ENCODE peak calls at places on chromosome 19, in six cellular contexts. One of them, this sample, is unnamed. For H3K4me1, the result is how much of the 10 kb centered on the place peaks cover.

GRCh38 chr19:33745297-33745696 is 51.4 kb upstream of the KCTD15 start:
- DNase-seq in small intestine: no peak
- DNase-seq in GM23338: no peak
- DNase-seq in tibial nerve: no peak
- DNase-seq in PC-3: no peak
- DNase-seq in aorta: no peak
- DNase-seq in this sample: no peak

GRCh38 chr19:10887616-10888367 is 16.4 kb downstream of the CARM1 start:
- DNase-seq in small intestine: no peak
- DNase-seq in GM23338: no peak
- DNase-seq in tibial nerve: no peak
- DNase-seq in PC-3: no peak
- DNase-seq in aorta: no peak
- DNase-seq in this sample: no peak

GRCh38 chr19:45954132-45954531 is 19.5 kb downstream of the NOVA2 start:
- DNase-seq in small intestine: no peak
- DNase-seq in GM23338: peak
- DNase-seq in tibial nerve: no peak
- DNase-seq in PC-3: no peak
- DNase-seq in aorta: no peak
- DNase-seq in this sample: no peak

GRCh38 chr19:16901491-16902175 is 12.8 kb downstream of the F2RL3 start:
- DNase-seq in small intestine: no peak
- DNase-seq in GM23338: no peak
- DNase-seq in tibial nerve: no peak
- DNase-seq in PC-3: no peak
- DNase-seq in aorta: no peak
- DNase-seq in this sample: no peak

GRCh38 chr19:4199699-4200293 is 17.3 kb downstream of the ANKRD24 start:
- DNase-seq in small intestine: peak
- DNase-seq in GM23338: peak
- DNase-seq in tibial nerve: no peak
- DNase-seq in PC-3: no peak
- DNase-seq in aorta: no peak
- DNase-seq in this sample: no peak

GRCh38 chr19:4774136-4774535 is 17.4 kb upstream of the FEM1A start:
- DNase-seq in small intestine: no peak
- DNase-seq in GM23338: no peak
- DNase-seq in tibial nerve: no peak
- DNase-seq in PC-3: no peak
- DNase-seq in aorta: no peak
- DNase-seq in this sample: no peak

GRCh38 chr19:41700381-41701195 is 7.8 kb upstream of the CEACAM5 start:
- DNase-seq in small intestine: no peak
- DNase-seq in GM23338: no peak
- DNase-seq in tibial nerve: no peak
- DNase-seq in PC-3: no peak
- DNase-seq in aorta: no peak
- DNase-seq in this sample: no peak

GRCh38 chr19:925912-926594 is at the start of gene ARID3A:
- DNase-seq in small intestine: no peak
- DNase-seq in GM23338: no peak
- DNase-seq in tibial nerve: no peak
- DNase-seq in PC-3: no peak
- DNase-seq in aorta: no peak
- DNase-seq in this sample: peak

GRCh38 chr19:55483681-55484361 is 1.2 kb upstream of the NAT14 start:
- DNase-seq in small intestine: no peak
- DNase-seq in GM23338: no peak
- DNase-seq in tibial nerve: no peak
- DNase-seq in PC-3: no peak
- DNase-seq in aorta: peak
- DNase-seq in this sample: no peak

GRCh38 chr19:13207237-13208130 is 57.3 kb downstream of the IER2 start:
- DNase-seq in small intestine: no peak
- DNase-seq in GM23338: peak
- DNase-seq in tibial nerve: no peak
- DNase-seq in PC-3: no peak
- DNase-seq in aorta: no peak
- DNase-seq in this sample: no peak

GRCh38 chr19:37932985-37933953 is 26.3 kb downstream of the SIPA1L3 start:
- DNase-seq in small intestine: peak
- DNase-seq in GM23338: no peak
- DNase-seq in tibial nerve: no peak
- DNase-seq in PC-3: peak
- DNase-seq in aorta: peak
- DNase-seq in this sample: no peak

GRCh38 chr19:50601407-50602088 is 33.3 kb upstream of the LRRC4B start:
- DNase-seq in small intestine: no peak
- DNase-seq in GM23338: no peak
- DNase-seq in tibial nerve: no peak
- DNase-seq in PC-3: no peak
- DNase-seq in aorta: no peak
- DNase-seq in this sample: no peak

GRCh38 chr19:902446-903226 is 9.4 kb downstream of the RNU6-9 start:
- DNase-seq in small intestine: no peak
- DNase-seq in GM23338: no peak
- DNase-seq in tibial nerve: no peak
- DNase-seq in PC-3: no peak
- DNase-seq in aorta: no peak
- DNase-seq in this sample: no peak

GRCh38 chr19:38047641-38048040 is 140.6 kb downstream of the SIPA1L3 start:
- DNase-seq in small intestine: no peak
- DNase-seq in GM23338: no peak
- DNase-seq in tibial nerve: no peak
- DNase-seq in PC-3: no peak
- DNase-seq in aorta: no peak
- DNase-seq in this sample: no peak

GRCh38 chr19:489418-490196 is 6.7 kb upstream of the MADCAM1 start:
- DNase-seq in small intestine: no peak
- DNase-seq in GM23338: peak
- DNase-seq in tibial nerve: no peak
- DNase-seq in PC-3: peak
- DNase-seq in aorta: peak
- DNase-seq in this sample: no peak

GRCh38 chr19:23475477-23475876 is 80.2 kb upstream of the ZNF91 start:
- DNase-seq in small intestine: no peak
- DNase-seq in GM23338: no peak
- DNase-seq in tibial nerve: no peak
- DNase-seq in PC-3: no peak
- DNase-seq in aorta: no peak
- DNase-seq in this sample: no peak

GRCh38 chr19:20367811-20368294 is 197.7 kb downstream of the ZNF737 start:
- DNase-seq in small intestine: no peak
- DNase-seq in GM23338: peak
- DNase-seq in tibial nerve: no peak
- DNase-seq in PC-3: no peak
- DNase-seq in aorta: no peak
- DNase-seq in this sample: no peak

GRCh38 chr19:39398297-39398864 is 7.2 kb downstream of the MED29 start:
- DNase-seq in small intestine: peak
- DNase-seq in GM23338: no peak
- DNase-seq in tibial nerve: peak
- DNase-seq in PC-3: peak
- DNase-seq in aorta: peak
- DNase-seq in this sample: no peak
- H3K4me3 ChIP-seq in small intestine: no peak
- H3K4me3 ChIP-seq in GM23338: peak
- H3K4me3 ChIP-seq in tibial nerve: no peak
- H3K4me3 ChIP-seq in PC-3: no peak
- H3K4me3 ChIP-seq in aorta: no peak
- H3K4me3 ChIP-seq in this sample: peak

GRCh38 chr19:18014197-18014596 is 6.2 kb downstream of the ARRDC2 start:
- DNase-seq in small intestine: no peak
- DNase-seq in GM23338: no peak
- DNase-seq in tibial nerve: no peak
- DNase-seq in PC-3: no peak
- DNase-seq in aorta: peak
- DNase-seq in this sample: peak
- H3K4me1 ChIP-seq in small intestine: under half
- H3K4me1 ChIP-seq in GM23338: under half
- H3K4me1 ChIP-seq in tibial nerve: under half
- H3K4me1 ChIP-seq in PC-3: under half
- H3K4me1 ChIP-seq in aorta: under half
- H3K4me1 ChIP-seq in this sample: half or more

DNA sequence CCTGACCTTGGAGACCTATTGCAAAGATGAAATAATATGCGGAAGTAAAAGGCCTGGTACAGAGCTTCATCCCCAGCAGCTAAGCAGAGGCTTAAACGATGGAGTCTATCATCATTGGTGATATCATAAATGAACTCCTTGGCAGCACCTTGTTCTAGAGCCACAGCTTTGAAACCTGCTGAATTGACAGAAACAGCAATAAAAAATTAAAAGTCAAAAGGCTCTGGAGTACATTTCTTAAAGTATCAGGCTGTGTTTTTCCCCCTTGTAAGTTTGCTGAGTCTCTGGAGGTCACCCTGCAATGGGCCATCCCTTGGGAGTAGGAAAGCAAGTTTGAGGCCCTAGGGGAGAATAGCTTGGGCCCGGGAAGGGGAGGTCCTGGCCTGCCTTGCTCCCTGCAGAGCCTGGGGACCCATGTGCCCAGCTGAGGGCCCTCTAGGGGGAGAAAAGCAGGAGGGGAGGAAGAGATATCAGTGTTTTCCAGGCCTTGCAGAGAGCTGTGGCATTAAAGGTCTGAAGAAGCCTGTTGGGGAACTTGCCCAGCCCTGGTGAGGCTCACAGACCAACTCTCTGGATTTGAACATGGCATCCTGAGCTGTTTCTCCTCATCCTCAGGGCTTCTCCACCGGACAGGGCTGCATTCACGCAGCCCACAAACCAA is 416.1 kb downstream of the ZNF536 start:
- DNase-seq in small intestine: no peak
- DNase-seq in GM23338: no peak
- DNase-seq in tibial nerve: peak
- DNase-seq in PC-3: no peak
- DNase-seq in aorta: no peak
- DNase-seq in this sample: no peak
- H3K4me3 ChIP-seq in small intestine: no peak
- H3K4me3 ChIP-seq in GM23338: no peak
- H3K4me3 ChIP-seq in tibial nerve: no peak
- H3K4me3 ChIP-seq in PC-3: no peak
- H3K4me3 ChIP-seq in aorta: no peak
- H3K4me3 ChIP-seq in this sample: no peak

GRCh38 chr19:15379083-15379995 is at the start of gene AKAP8:
- DNase-seq in small intestine: peak
- DNase-seq in GM23338: peak
- DNase-seq in tibial nerve: peak
- DNase-seq in PC-3: peak
- DNase-seq in aorta: peak
- DNase-seq in this sample: peak
- H3K4me1 ChIP-seq in small intestine: under half
- H3K4me1 ChIP-seq in GM23338: under half
- H3K4me1 ChIP-seq in tibial nerve: under half
- H3K4me1 ChIP-seq in PC-3: under half
- H3K4me1 ChIP-seq in aorta: under half
- H3K4me1 ChIP-seq in this sample: under half

DNA sequence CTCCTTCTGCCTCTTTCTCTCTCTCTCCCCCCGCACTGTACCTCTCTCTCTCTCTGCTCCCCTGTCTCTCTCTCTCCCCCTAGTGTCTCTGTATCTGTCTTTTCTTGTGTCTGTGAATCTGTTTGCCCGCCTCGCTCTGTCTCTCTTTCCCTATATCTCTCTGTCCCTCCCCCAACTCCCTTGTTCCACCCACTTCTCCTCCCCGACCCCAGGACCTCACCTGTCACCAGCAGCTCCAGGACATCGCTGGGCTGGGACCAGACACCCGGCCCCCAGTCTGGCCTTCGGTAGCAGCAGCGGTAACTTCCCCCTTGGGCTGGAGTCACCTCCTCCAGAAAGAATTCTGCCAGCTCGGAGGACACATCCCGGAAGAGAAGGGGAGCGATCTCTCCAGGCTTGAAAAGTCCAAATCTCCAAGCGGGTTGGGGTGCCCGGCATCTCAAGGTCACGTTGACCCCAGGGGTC is 3.9 kb downstream of the OSCAR start:
- DNase-seq in small intestine: peak
- DNase-seq in GM23338: peak
- DNase-seq in tibial nerve: peak
- DNase-seq in PC-3: peak
- DNase-seq in aorta: peak
- DNase-seq in this sample: no peak
- H3K4me3 ChIP-seq in small intestine: no peak
- H3K4me3 ChIP-seq in GM23338: peak
- H3K4me3 ChIP-seq in tibial nerve: no peak
- H3K4me3 ChIP-seq in PC-3: peak
- H3K4me3 ChIP-seq in aorta: no peak
- H3K4me3 ChIP-seq in this sample: no peak

DNA sequence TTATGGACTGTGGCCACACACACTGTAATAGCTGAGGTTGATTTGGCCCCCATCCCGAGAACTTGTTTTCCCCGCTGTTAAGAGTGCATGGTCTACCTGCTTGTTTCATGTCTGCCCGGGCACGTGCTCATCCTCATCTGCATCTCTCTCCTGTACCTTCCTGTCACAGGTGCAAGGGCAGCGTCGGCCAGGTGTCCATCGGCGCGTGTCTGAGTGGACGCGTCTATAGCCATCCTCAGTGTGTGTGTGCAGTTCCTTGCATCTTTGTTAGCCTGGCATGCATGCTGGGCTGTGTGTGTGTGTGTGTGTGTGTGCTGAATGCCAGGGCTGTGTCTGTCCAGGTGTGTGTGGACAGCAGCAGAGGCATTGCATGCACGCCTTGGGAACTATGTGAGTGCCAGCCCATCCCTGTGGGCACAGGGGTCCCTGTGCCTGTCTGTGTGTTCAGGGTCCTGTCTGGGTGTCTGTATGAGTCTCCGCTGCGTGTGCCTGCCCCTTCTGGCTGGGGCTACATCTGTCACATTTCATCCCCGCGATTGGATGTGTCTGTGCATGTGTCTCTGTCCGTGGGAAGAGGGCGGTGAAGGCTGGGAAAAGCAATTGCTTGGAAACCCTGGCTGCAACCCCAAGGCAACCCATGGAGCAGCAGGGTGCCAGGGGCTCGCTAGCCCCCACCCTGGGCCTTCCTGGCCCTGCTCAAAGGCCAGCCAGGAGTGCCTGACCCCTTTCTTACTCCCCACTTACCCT is 1.2 kb downstream of the MAG start:
- DNase-seq in small intestine: no peak
- DNase-seq in GM23338: no peak
- DNase-seq in tibial nerve: no peak
- DNase-seq in PC-3: no peak
- DNase-seq in aorta: no peak
- DNase-seq in this sample: no peak
- H3K4me1 ChIP-seq in small intestine: under half
- H3K4me1 ChIP-seq in GM23338: under half
- H3K4me1 ChIP-seq in tibial nerve: under half
- H3K4me1 ChIP-seq in PC-3: under half
- H3K4me1 ChIP-seq in aorta: under half
- H3K4me1 ChIP-seq in this sample: under half